ENCODE peak calls at places on chromosome 18, in four cellular contexts. U is PC-9, T is PC-3, Z is right lobe of liver. D is an unnamed sample.

GRCh38 chr18:54950221-54950620 is 9.0 kb downstream of the CCDC68 start:
- DNase-seq in Z (no peak), U (no peak), T (peak; percentile 57), D (no peak)

GRCh38 chr18:34734048-34734447 is 23.9 kb downstream of the DTNA start:
- DNase-seq in T (no peak), Z (no peak), U (no peak), D (no peak)

GRCh38 chr18:68417826-68418225 is 297.1 kb downstream of the TMX3 start:
- DNase-seq in U (no peak), Z (no peak), T (no peak), D (no peak)

GRCh38 chr18:45054595-45054994 is 373.9 kb downstream of the SETBP1 start:
- DNase-seq in U (no peak), T (no peak), Z (no peak), D (no peak)

GRCh38 chr18:6482198-6482977 is 67.7 kb upstream of the L3MBTL4 start:
- DNase-seq in Z (peak; percentile 71), U (no peak), T (peak; percentile 45), D (peak; percentile 85)

GRCh38 chr18:9239708-9240107 is 94.9 kb upstream of the TWSG1 start:
- DNase-seq in T (no peak), U (no peak), Z (no peak), D (no peak)

GRCh38 chr18:72543362-72544055 is 633 bp downstream of the CBLN2 start:
- DNase-seq in U (no peak), T (no peak), Z (no peak), D (no peak)

GRCh38 chr18:57950542-57950941 is 93.5 kb upstream of the NEDD4L start:
- DNase-seq in U (no peak), Z (no peak), T (no peak), D (no peak)

GRCh38 chr18:26549486-26550435 is 1.4 kb upstream of the KCTD1 start:
- DNase-seq in T (peak; percentile 81), Z (peak; percentile 77), U (peak; percentile 51), D (peak; percentile 90)

GRCh38 chr18:5296706-5297320 is 1.3 kb upstream of the ZBTB14 start:
- DNase-seq in U (peak; percentile 62), T (peak; percentile 70), Z (peak; percentile 81), D (peak; percentile 92)

GRCh38 chr18:53745986-53746385 is 478.5 kb downstream of the MBD2 start:
- DNase-seq in U (no peak), T (peak; percentile 51), Z (no peak), D (no peak)

GRCh38 chr18:74797577-74798151 is 200.0 kb downstream of the ZNF407 start:
- DNase-seq in T (no peak), U (no peak), Z (no peak), D (no peak)

GRCh38 chr18:12312936-12313335 is 4.9 kb downstream of the TUBB6 start:
- DNase-seq in U (no peak), Z (no peak), T (no peak), D (no peak)

GRCh38 chr18:62262050-62262449 is 63.1 kb upstream of the TNFRSF11A start:
- DNase-seq in Z (no peak), T (no peak), U (no peak), D (no peak)
- H3K36me3 ChIP-seq in Z (peaks cover 2% of the 10 kb centered on the region), T (peaks cover 38% of the 10 kb centered on the region), U (peaks cover 38% of the 10 kb centered on the region), D (no peaks in the 10 kb centered on the region)

GRCh38 chr18:37536646-37537045 is 29.0 kb downstream of the CELF4 start:
- DNase-seq in Z (no peak), T (no peak), U (no peak), D (no peak)

GRCh38 chr18:37534627-37535026 is 31.0 kb downstream of the CELF4 start:
- DNase-seq in Z (no peak), T (no peak), U (no peak), D (no peak)

GRCh38 chr18:37532917-37533316 is 32.7 kb downstream of the CELF4 start:
- DNase-seq in T (no peak), U (no peak), Z (no peak), D (no peak)

GRCh38 chr18:37535968-37536367 is 29.6 kb downstream of the CELF4 start:
- DNase-seq in U (no peak), T (peak; percentile 3), Z (no peak), D (no peak)

DNA sequence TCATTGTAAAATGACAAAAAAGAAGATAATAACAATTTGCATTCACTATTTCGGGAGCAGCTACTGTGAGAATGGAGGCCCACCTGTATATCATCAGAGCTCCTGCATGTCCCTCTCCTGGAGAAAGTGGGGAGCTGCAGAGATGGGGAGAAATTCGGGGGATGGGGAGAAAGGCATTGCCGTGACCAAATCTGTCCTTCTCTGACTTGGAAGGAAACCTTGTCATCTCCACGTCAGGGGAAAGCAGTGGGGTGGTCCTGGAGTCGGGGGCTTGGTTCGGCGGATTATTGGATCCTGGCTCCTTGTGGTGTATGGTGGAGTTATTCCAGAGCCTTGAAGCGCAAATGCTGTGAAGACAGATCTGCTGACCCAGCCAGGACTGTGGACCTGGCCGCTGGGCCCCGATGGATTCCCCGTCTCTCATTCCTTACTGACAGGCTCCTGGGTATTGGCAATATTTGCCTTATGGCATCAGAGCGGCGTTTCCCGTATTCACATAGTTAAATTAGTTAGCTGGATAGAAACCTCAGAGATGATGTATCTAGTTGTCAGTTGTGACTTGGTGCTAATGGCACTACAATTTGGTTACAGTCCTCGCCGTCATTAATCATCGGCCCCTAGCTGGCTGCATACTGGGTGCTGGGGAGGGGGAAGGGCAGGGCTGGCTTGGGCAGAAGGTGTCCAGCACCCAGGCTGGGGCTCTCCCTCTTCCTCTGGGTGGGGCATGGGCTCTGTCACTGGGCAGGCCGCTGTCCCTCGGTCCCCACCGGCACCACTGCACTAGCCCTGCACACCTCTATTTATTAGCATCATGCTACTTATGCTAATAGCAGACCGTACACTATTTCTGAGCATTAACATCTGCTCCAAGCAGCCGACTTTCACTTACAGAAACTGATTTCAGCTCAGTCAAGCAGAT is 31.7 kb downstream of the CELF4 start:
- DNase-seq in T (no peak), Z (no peak), U (no peak), D (no peak)
- H3K27me3 ChIP-seq in T (no peaks in the 10 kb centered on the region), Z (no peaks in the 10 kb centered on the region), U (peaks cover 63% of the 10 kb centered on the region), D (peaks cover 9% of the 10 kb centered on the region)

GRCh38 chr18:48950536-48951447 is at the start of gene SMAD7:
- DNase-seq in Z (no peak), U (no peak), T (no peak), D (no peak)

GRCh38 chr18:48949051-48949605 is 1.6 kb downstream of the SMAD7 start:
- DNase-seq in Z (peak; percentile 59), T (peak; percentile 14), U (peak; percentile 45), D (no peak)

GRCh38 chr18:48951448-48952286 is 902 bp upstream of the SMAD7 start:
- DNase-seq in T (peak; percentile 61), U (peak; percentile 75), Z (peak; percentile 92), D (peak; percentile 95)

GRCh38 chr18:48948112-48949050 is 2.4 kb downstream of the SMAD7 start:
- DNase-seq in Z (peak; percentile 78), T (peak; percentile 20), U (peak; percentile 62), D (peak; percentile 81)

GRCh38 chr18:48949606-48950535 is 894 bp downstream of the SMAD7 start:
- DNase-seq in U (peak; percentile 75), Z (peak; percentile 48), T (peak; percentile 37), D (no peak)
- TF ChIP-seq CTCF in U (no peak), Z (no peak), T (no peak), D (no peak)

GRCh38 chr18:10546557-10547300 is 20.9 kb downstream of the NAPG start:
- DNase-seq in T (no peak), U (no peak), Z (no peak), D (no peak)
- H3K36me3 ChIP-seq in T (peaks cover 47% of the 10 kb centered on the region), U (peaks cover 44% of the 10 kb centered on the region), Z (peaks cover 5% of the 10 kb centered on the region), D (peaks cover 63% of the 10 kb centered on the region)

GRCh38 chr18:78975699-78976098 is 3.9 kb upstream of the SALL3 start:
- DNase-seq in U (no peak), T (no peak), Z (no peak), D (no peak)
- H3K27me3 ChIP-seq in U (peaks cover 30% of the 10 kb centered on the region), T (peaks cover 41% of the 10 kb centered on the region), Z (peaks cover 8% of the 10 kb centered on the region), D (peaks cover 86% of the 10 kb centered on the region)

D was measured in adrenal gland.